ENCODE peak calls at places on chromosome 1, in six cellular contexts. J is brain microvascular endothelial cell; X is dermis blood vessel endothelial cell; U is activated T-helper 1 cell treated with anti-CD3 and anti-CD28 coated beads, Interleukin-2, amount 50 U/mL, for 16 hours; L is stimulated activated CD8-positive, alpha-beta memory T cell treated with anti-CD3 and anti-CD28 coated beads, Interleukin-7, amount 100 ng/mL, for 1 hour; R is renal cortical epithelial cell. C is an unnamed sample.
A peak's percentile ranks its signal among the peaks of the same experiment; 100 is the strongest.

GRCh38 chr1:33032126-33032869 is 4.4 kb downstream of the AK2 start:
- DNase-seq in R (peak; percentile 78), U (no peak), L (no peak), X (no peak), J (no peak), C (no peak)

GRCh38 chr1:218339267-218339831 is 5.8 kb upstream of the TGFB2 start:
- DNase-seq in R (peak; percentile 59), L (no peak), X (peak; percentile 76), J (no peak), U (no peak), C (no peak)

GRCh38 chr1:204113900-204114299 is 37.9 kb downstream of the ETNK2 start:
- DNase-seq in L (no peak), X (peak; percentile 63), R (peak; percentile 49), U (no peak), J (no peak), C (no peak)

GRCh38 chr1:91281782-91282181 is 122.9 kb downstream of the HFM1 start:
- DNase-seq in R (no peak), X (no peak), L (no peak), J (no peak), U (no peak), C (no peak)

GRCh38 chr1:27621067-27621920 is 13.7 kb downstream of the FGR start:
- DNase-seq in L (no peak), X (peak; percentile 61), J (peak; percentile 51), R (peak; percentile 50), U (no peak), C (no peak)

GRCh38 chr1:11485191-11485590 is 6.2 kb downstream of the DISP3 start:
- DNase-seq in L (no peak), J (no peak), U (no peak), R (no peak), X (no peak), C (no peak)

GRCh38 chr1:204326891-204327290 is 32.8 kb downstream of the PLEKHA6 start:
- DNase-seq in X (no peak), U (no peak), J (no peak), R (peak; percentile 44), L (no peak), C (no peak)

GRCh38 chr1:162310337-162310736 is 66.3 kb downstream of the SPATA46 start:
- DNase-seq in L (no peak), U (no peak), R (peak; percentile 96), X (peak; percentile 82), J (peak; percentile 67), C (no peak)

GRCh38 chr1:19892628-19893168 is 10.5 kb downstream of the OTUD3 start:
- DNase-seq in U (no peak), L (no peak), J (no peak), R (peak; percentile 30), X (peak; percentile 64), C (no peak)

GRCh38 chr1:15178571-15179484 is 25.3 kb downstream of the TMEM51 start:
- DNase-seq in X (peak; percentile 88), J (peak; percentile 91), U (no peak), L (no peak), R (peak; percentile 99), C (peak; percentile 74)

GRCh38 chr1:178146456-178146855 is 52.6 kb downstream of the RASAL2 start:
- DNase-seq in U (no peak), J (no peak), L (no peak), R (no peak), X (peak; percentile 34), C (no peak)

GRCh38 chr1:199741586-199741985 is 285.9 kb upstream of the NR5A2 start:
- DNase-seq in L (no peak), X (no peak), J (no peak), U (no peak), R (no peak), C (no peak)

GRCh38 chr1:1760715-1761114 is 17.6 kb downstream of the NADK start:
- DNase-seq in R (no peak), X (no peak), J (no peak), U (no peak), L (no peak), C (no peak)

GRCh38 chr1:107879338-107879737 is 85.6 kb downstream of the VAV3 start:
- DNase-seq in L (no peak), X (no peak), U (no peak), J (no peak), R (no peak), C (no peak)

GRCh38 chr1:221039616-221040015 is 160.4 kb downstream of the HLX start:
- DNase-seq in U (no peak), X (peak; percentile 54), L (no peak), R (peak; percentile 74), J (peak; percentile 22), C (peak; percentile 31)

GRCh38 chr1:233916706-233917105 is 12.2 kb downstream of the SLC35F3 start:
- DNase-seq in J (no peak), R (peak; percentile 43), U (no peak), X (no peak), L (no peak), C (no peak)

GRCh38 chr1:50735443-50735842 is 224.6 kb downstream of the FAF1 start:
- DNase-seq in X (peak; percentile 59), R (peak; percentile 22), J (no peak), L (no peak), U (no peak), C (no peak)

GRCh38 chr1:15849775-15850449 is 2.4 kb downstream of the SPEN start:
- DNase-seq in L (no peak), R (peak; percentile 29), U (no peak), J (peak; percentile 53), X (peak; percentile 75), C (no peak)

GRCh38 chr1:27554777-27555699 is 48.9 kb downstream of the AHDC1 start:
- DNase-seq in J (no peak), R (no peak), L (no peak), X (no peak), U (no peak), C (no peak)

GRCh38 chr1:12251442-12251841 is 21.6 kb downstream of the VPS13D start:
- DNase-seq in L (no peak), U (no peak), R (no peak), X (no peak), J (peak; percentile 34), C (peak; percentile 21)

GRCh38 chr1:11434506-11434905 is 44.4 kb upstream of the DISP3 start:
- DNase-seq in X (no peak), J (no peak), R (no peak), U (no peak), L (no peak), C (no peak)

GRCh38 chr1:217135569-217135915 is 412.3 kb upstream of the ESRRG start:
- DNase-seq in X (peak; percentile 2), U (no peak), R (no peak), J (no peak), L (no peak), C (no peak)

GRCh38 chr1:160046494-160047115 is 14.8 kb upstream of the PIGM start:
- DNase-seq in J (peak; percentile 28), R (peak; percentile 11), U (no peak), X (peak; percentile 41), L (no peak), C (peak; percentile 31)

GRCh38 chr1:154883919-154884867 is 14.1 kb upstream of the KCNN3 start:
- DNase-seq in L (no peak), U (no peak), J (no peak), X (peak; percentile 28), R (no peak), C (no peak)

C was measured in skeletal muscle cell.